ENCODE peak calls at places on chromosomes 11 and 22, in nine cellular contexts. G is globus pallidus; C is heart left ventricle; K is cardiac fibroblast; V is stimulated activated CD8-positive, alpha-beta memory T cell treated with anti-CD3 and anti-CD28 coated beads, Interleukin-7, amount 100 ng/mL, for 1 hour; M is GM23338; X is heart right ventricle; H is activated naive CD4-positive, alpha-beta T cell treated with anti-CD3 and anti-CD28 coated beads, Interleukin-2, amount 10 ng/mL, durations not matched to agents 7 days and 5 days; P is AML-193. I is an unnamed sample.

GRCh38 chr11:61332266-61332822 is 561 bp downstream of the DDB1 start:
- DNase-seq in V (no peak), X (no peak), K (peak; percentile 34), H (peak; percentile 37), M (peak; percentile 61), G (peak; percentile 6), C (no peak), P (no peak), I (peak; percentile 19)

GRCh38 chr22:29346659-29347058 is 31.2 kb upstream of the RASL10A start:
- DNase-seq in P (no peak), G (peak; percentile 82), K (no peak), V (no peak), C (no peak), M (no peak), H (no peak), X (no peak), I (no peak)

GRCh38 chr22:38464992-38465672 is 2.8 kb upstream of the KDELR3 start:
- DNase-seq in P (no peak), K (no peak), H (no peak), C (no peak), M (no peak), X (no peak), V (no peak), G (no peak), I (no peak)

GRCh38 chr11:62804310-62805043 is 763 bp downstream of the NXF1 start:
- DNase-seq in G (peak; percentile 13), X (no peak), K (peak; percentile 55), M (no peak), P (peak; percentile 38), C (no peak), H (no peak), V (no peak), I (peak; percentile 26)

GRCh38 chr11:83510530-83511449 is 224.6 kb upstream of the CCDC90B start:
- DNase-seq in G (no peak), M (no peak), P (no peak), K (no peak), H (no peak), C (no peak), X (no peak), V (no peak), I (no peak)

GRCh38 chr11:1674194-1674878 is 22.7 kb upstream of the KRTAP5-6 start:
- DNase-seq in V (no peak), X (no peak), H (no peak), K (no peak), P (no peak), G (no peak), M (no peak), C (no peak), I (no peak)

GRCh38 chr22:22508274-22509176 is at the start of gene ZNF280B:
- DNase-seq in C (peak; percentile 36), M (peak; percentile 90), V (peak; percentile 60), X (peak; percentile 33), P (peak; percentile 58), H (peak; percentile 89), G (peak; percentile 57), K (peak; percentile 83), I (peak; percentile 63)

GRCh38 chr22:43944670-43945430 is 10.4 kb upstream of the SAMM50 start:
- DNase-seq in X (no peak), G (no peak), M (no peak), V (no peak), K (peak; percentile 17), H (no peak), P (no peak), C (no peak), I (no peak)

GRCh38 chr11:128039140-128040021 is 548.0 kb downstream of the ETS1 start:
- DNase-seq in X (peak; percentile 4), K (peak; percentile 88), P (peak; percentile 98), H (peak; percentile 88), G (no peak), V (peak; percentile 53), C (no peak), M (no peak), I (peak; percentile 96)

GRCh38 chr22:49770454-49771265 is 57.0 kb downstream of the BRD1 start:
- DNase-seq in C (no peak), M (no peak), H (peak; percentile 53), G (no peak), P (no peak), K (no peak), V (no peak), X (no peak), I (no peak)

GRCh38 chr11:78050964-78051831 is 12.5 kb upstream of the THRSP start:
- DNase-seq in H (no peak), X (no peak), K (peak; percentile 80), C (no peak), P (no peak), G (no peak), V (no peak), M (peak; percentile 72), I (peak; percentile 52)

GRCh38 chr11:122650619-122651018 is 4.9 kb upstream of the UBASH3B start:
- DNase-seq in C (no peak), K (no peak), G (no peak), P (no peak), X (no peak), V (no peak), M (peak; percentile 17), H (no peak), I (no peak)

GRCh38 chr11:121652982-121653381 is 200.2 kb upstream of the SORL1-AS1 start:
- DNase-seq in M (peak; percentile 76), K (peak; percentile 29), X (no peak), V (no peak), G (no peak), H (no peak), C (no peak), P (no peak), I (no peak)

GRCh38 chr11:13984616-13985474 is 22.3 kb downstream of the SPON1 start:
- DNase-seq in C (no peak), X (no peak), G (no peak), K (peak; percentile 4), H (no peak), M (no peak), V (no peak), P (no peak), I (peak; percentile 84)

GRCh38 chr11:66950113-66950535 is 8.1 kb downstream of the PC start:
- DNase-seq in G (no peak), P (no peak), M (peak; percentile 35), C (no peak), X (no peak), V (no peak), H (no peak), K (peak; percentile 90), I (peak; percentile 59)

GRCh38 chr11:57361926-57362325 is 19.0 kb downstream of the PRG3 start:
- DNase-seq in C (no peak), M (no peak), P (no peak), X (no peak), G (no peak), K (no peak), H (no peak), V (no peak), I (no peak)

GRCh38 chr11:47234669-47235075 is 13.9 kb downstream of the ACP2 start:
- DNase-seq in V (peak; percentile 18), P (no peak), X (peak; percentile 47), M (no peak), K (peak; percentile 64), C (peak; percentile 40), H (peak; percentile 43), G (no peak), I (no peak)

GRCh38 chr11:27524155-27524554 is 17.6 kb upstream of the LIN7C start:
- DNase-seq in V (no peak), G (no peak), X (no peak), P (no peak), K (peak; percentile 70), H (no peak), C (no peak), M (peak; percentile 83), I (peak; percentile 38)

GRCh38 chr11:17827006-17827405 is 92.4 kb downstream of the KCNC1 start:
- DNase-seq in G (no peak), H (no peak), M (peak; percentile 73), C (no peak), V (no peak), K (no peak), X (no peak), P (no peak), I (no peak)

GRCh38 chr11:490930-491260 is 16.1 kb downstream of the RNH1 start:
- DNase-seq in X (no peak), P (no peak), H (no peak), V (no peak), G (no peak), K (no peak), M (no peak), C (no peak), I (no peak)

GRCh38 chr11:4979021-4979420 is 15.6 kb upstream of the OR51L1 start:
- DNase-seq in G (no peak), H (no peak), M (no peak), P (no peak), X (no peak), C (no peak), V (no peak), K (no peak), I (no peak)

GRCh38 chr11:105368711-105369110 is 229.1 kb upstream of the CARD18 start:
- DNase-seq in C (no peak), K (no peak), V (no peak), X (no peak), M (peak; percentile 11), H (no peak), G (no peak), P (no peak), I (no peak)

GRCh38 chr11:21446939-21447590 is 745.8 kb upstream of the ANO5 start:
- DNase-seq in P (no peak), X (no peak), C (no peak), V (no peak), M (no peak), H (no peak), K (no peak), G (no peak), I (no peak)

GRCh38 chr11:16001899-16002426 is 354.4 kb downstream of the SOX6 start:
- DNase-seq in K (peak; percentile 95), C (no peak), V (no peak), M (peak; percentile 6), X (no peak), H (no peak), P (peak; percentile 44), G (no peak), I (peak; percentile 97)

GRCh38 chr11:61609000-61609969 is 28.4 kb upstream of the SYT7 start:
- DNase-seq in H (no peak), P (no peak), K (no peak), G (no peak), C (no peak), V (no peak), M (no peak), X (no peak), I (no peak)

GRCh38 chr22:40176921-40177737 is 596 bp upstream of the TNRC6B start:
- DNase-seq in H (peak; percentile 78), C (no peak), K (peak; percentile 82), G (no peak), X (no peak), P (peak; percentile 10), M (peak; percentile 79), V (peak; percentile 30), I (peak; percentile 40)

GRCh38 chr11:3108183-3108721 is 51.0 kb upstream of the CARS1 start:
- DNase-seq in G (no peak), X (no peak), M (no peak), C (peak; percentile 4), V (no peak), K (no peak), H (no peak), P (no peak), I (no peak)

GRCh38 chr22:50059185-50059880 is 1.2 kb upstream of the TTLL8 start:
- DNase-seq in P (no peak), X (no peak), M (peak; percentile 82), H (no peak), K (peak; percentile 40), V (no peak), G (no peak), C (no peak), I (peak; percentile 34)

GRCh38 chr11:131025020-131025419 is 108.7 kb upstream of the SNX19 start:
- DNase-seq in C (no peak), K (peak; percentile 72), H (no peak), G (no peak), V (no peak), P (no peak), X (no peak), M (peak; percentile 85), I (peak; percentile 49)

GRCh38 chr11:118911880-118912741 is 13.6 kb downstream of the BCL9L start:
- DNase-seq in P (no peak), X (peak; percentile 82), G (no peak), V (peak; percentile 49), H (peak; percentile 69), M (peak; percentile 99), C (peak; percentile 82), K (peak; percentile 92), I (peak; percentile 82)

GRCh38 chr11:86954288-86955110 is 696 bp downstream of the FZD4 start:
- DNase-seq in P (no peak), C (peak; percentile 59), K (no peak), V (no peak), H (no peak), G (no peak), M (peak; percentile 76), X (peak; percentile 60), I (no peak)

I was measured in fibroblast of gingiva.